ENCODE peak calls at places on chromosomes 2 and 18, in eight cellular contexts. Z is MV-4-11; R is A549; G is left lung; L is T-helper 2 cell; Q is stimulated activated CD4-positive, alpha-beta T cell treated with anti-CD3 and anti-CD28 coated beads, Interleukin-15, amount 100 ng/mL, for 24 hours; A is Ammon's horn; I is fibroblast of lung. S is an unnamed sample.

GRCh38 chr2:110903548-110903947 is 171.2 kb downstream of the ACOXL start:
- DNase-seq in Z (no peak), R (no peak), G (no peak), L (no peak), Q (no peak), A (peak), I (no peak), S (no peak)

GRCh38 chr2:47336259-47337238 is 66.4 kb upstream of the MSH2 start:
- DNase-seq in Z (peak), R (no peak), G (no peak), L (no peak), Q (no peak), A (no peak), I (no peak), S (no peak)

GRCh38 chr18:77597726-77598125 is 348.1 kb downstream of the GALR1 start:
- DNase-seq in Z (peak), R (no peak), G (no peak), L (no peak), Q (no peak), A (no peak), I (no peak), S (no peak)

GRCh38 chr2:5915926-5916325 is 223.7 kb downstream of the SOX11 start:
- DNase-seq in Z (no peak), R (no peak), G (no peak), L (no peak), Q (peak), A (no peak), I (peak), S (no peak)

GRCh38 chr2:7884338-7884737 is 797.5 kb upstream of the ID2 start:
- DNase-seq in Z (no peak), R (no peak), G (no peak), L (no peak), Q (no peak), A (no peak), I (no peak), S (no peak)

GRCh38 chr2:153589586-153589985 is 111.0 kb upstream of the RPRM start:
- DNase-seq in Z (no peak), R (no peak), G (no peak), L (no peak), Q (no peak), A (no peak), I (no peak), S (no peak)

GRCh38 chr2:61177727-61178549 is 15.9 kb downstream of the C2orf74 start:
- DNase-seq in Z (no peak), R (no peak), G (peak), L (peak), Q (peak), A (no peak), I (peak), S (no peak)

GRCh38 chr2:240140920-240141319 is 462 bp upstream of the OTOS start:
- DNase-seq in Z (no peak), R (no peak), G (peak), L (no peak), Q (no peak), A (no peak), I (no peak), S (no peak)

GRCh38 chr18:23667114-23667513 is 4.4 kb upstream of the ANKRD29 start:
- DNase-seq in Z (no peak), R (no peak), G (no peak), L (no peak), Q (no peak), A (no peak), I (no peak), S (no peak)

GRCh38 chr2:219274392-219274921 is 4.7 kb upstream of the DNAJB2 start:
- DNase-seq in Z (no peak), R (peak), G (no peak), L (no peak), Q (no peak), A (no peak), I (peak), S (no peak)

GRCh38 chr2:166433457-166433856 is 57.7 kb upstream of the SCN9A start:
- DNase-seq in Z (no peak), R (no peak), G (no peak), L (no peak), Q (no peak), A (no peak), I (no peak), S (no peak)

GRCh38 chr2:88055049-88055435 is 541 bp downstream of the KRCC1 start:
- DNase-seq in Z (peak), R (peak), G (no peak), L (no peak), Q (no peak), A (peak), I (peak), S (peak)

GRCh38 chr2:72050734-72051133 is 96.9 kb downstream of the CYP26B1 start:
- DNase-seq in Z (no peak), R (no peak), G (no peak), L (no peak), Q (no peak), A (no peak), I (no peak), S (no peak)

GRCh38 chr2:55519908-55520885 is 679 bp downstream of the CFAP36 start:
- DNase-seq in Z (peak), R (peak), G (no peak), L (peak), Q (peak), A (peak), I (peak), S (no peak)

S was measured in HuH-7.5.